ENCODE peak calls at places on chromosomes 12 and 14, in four cellular contexts. R is uterus, D is tibial artery, U is right atrium auricular region. Z is an unnamed sample.

GRCh38 chr14:77043984-77044485 is 15.5 kb upstream of the IRF2BPL start:
- DNase-seq in R (peak; percentile 47), U (no peak), D (no peak), Z (no peak)

GRCh38 chr12:40215977-40216376 is 8.8 kb upstream of the LRRK2 start:
- DNase-seq in D (no peak), U (no peak), R (no peak), Z (peak; percentile 52)

GRCh38 chr12:67517181-67517887 is 131.2 kb upstream of the DYRK2 start:
- DNase-seq in R (peak; percentile 31), D (no peak), U (no peak), Z (no peak)

GRCh38 chr12:31991146-31991545 is 31.9 kb downstream of the RESF1 start:
- DNase-seq in U (no peak), D (no peak), R (no peak), Z (no peak)

GRCh38 chr14:105891631-105892452 is 365.5 kb downstream of the TMEM121 start:
- DNase-seq in R (peak; percentile 2), U (no peak), D (peak; percentile 15), Z (no peak)

GRCh38 chr12:82793882-82794281 is 107.2 kb downstream of the TMTC2 start:
- DNase-seq in U (no peak), D (no peak), R (no peak), Z (no peak)

GRCh38 chr12:126384029-126384564 is 1318.9 kb downstream of the AACS start:
- DNase-seq in R (no peak), D (no peak), U (no peak), Z (peak; percentile 3)

GRCh38 chr12:71958993-71959588 is 20.4 kb downstream of the TPH2 start:
- DNase-seq in D (no peak), U (no peak), R (no peak), Z (peak; percentile 5)

GRCh38 chr14:22493143-22493542 is 95.9 kb downstream of the DAD1 start:
- DNase-seq in D (no peak), U (no peak), R (no peak), Z (no peak)

GRCh38 chr14:85471744-85472143 is 58.2 kb upstream of the FLRT2 start:
- DNase-seq in R (no peak), U (no peak), D (no peak), Z (peak; percentile 91)

GRCh38 chr12:1580036-1580435 is 14.3 kb downstream of the FBXL14 start:
- DNase-seq in R (no peak), D (no peak), U (no peak), Z (no peak)

GRCh38 chr12:107399061-107399460 is 286.5 kb upstream of the PWP1 start:
- DNase-seq in U (no peak), R (no peak), D (no peak), Z (no peak)

GRCh38 chr12:107405436-107405835 is 280.2 kb upstream of the PWP1 start:
- DNase-seq in U (no peak), D (no peak), R (no peak), Z (no peak)

GRCh38 chr12:107400686-107401447 is 284.7 kb upstream of the PWP1 start:
- DNase-seq in R (no peak), U (peak; percentile 72), D (peak; percentile 64), Z (peak; percentile 12)

GRCh38 chr12:107404981-107405380 is 280.6 kb upstream of the PWP1 start:
- DNase-seq in U (no peak), D (no peak), R (no peak), Z (peak; percentile 18)

DNA sequence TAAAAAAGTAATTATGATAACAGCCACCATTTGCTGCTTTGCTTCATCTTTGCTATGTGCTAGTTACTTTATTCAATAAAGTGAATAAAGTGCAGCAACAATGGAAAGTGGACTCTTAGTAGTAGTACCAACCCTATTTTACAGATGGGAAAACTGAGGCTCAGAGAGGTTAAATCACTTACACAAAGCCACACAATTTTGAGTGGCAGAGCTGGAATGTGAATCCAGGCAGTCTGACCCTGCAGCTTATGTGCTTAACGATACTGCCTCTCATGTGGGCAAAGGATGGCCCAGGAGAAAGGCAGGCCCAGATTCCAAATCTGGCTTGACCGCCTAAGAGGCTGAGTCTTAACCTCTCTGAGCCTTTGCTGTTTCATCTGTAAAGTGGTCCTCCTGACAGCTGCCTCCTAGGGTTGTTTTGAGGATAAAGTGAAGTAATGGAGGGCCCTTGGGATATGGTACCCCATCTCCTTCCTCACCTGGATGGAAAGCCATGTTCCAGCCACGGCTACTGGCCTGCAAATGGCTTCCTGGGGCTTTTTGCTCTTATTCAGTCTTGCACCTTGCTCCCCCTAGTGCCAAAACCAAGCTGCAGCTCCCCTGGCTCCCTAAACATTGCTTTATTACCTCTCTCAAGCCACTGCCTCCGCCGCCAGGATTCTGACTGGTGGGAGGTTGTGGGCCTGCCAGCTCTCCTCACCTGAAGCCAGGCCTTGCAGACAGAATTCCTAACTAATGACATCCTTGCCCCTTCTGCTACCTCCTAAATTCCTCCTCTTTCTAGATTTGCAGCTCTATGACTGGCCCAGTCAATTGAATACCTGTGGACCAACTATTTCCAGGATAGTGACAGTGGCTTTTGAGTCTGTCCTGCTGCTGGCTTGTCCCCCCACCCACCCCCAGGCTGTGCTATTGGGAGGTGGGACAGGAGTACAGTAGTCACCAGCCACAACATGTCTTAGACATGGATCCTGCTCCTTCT is 283.3 kb upstream of the PWP1 start:
- DNase-seq in R (no peak), U (no peak), D (no peak), Z (peak; percentile 68)
- TF ChIP-seq CTCF in R (no peak), U (no peak), D (no peak), Z (peak; percentile 78)

DNA sequence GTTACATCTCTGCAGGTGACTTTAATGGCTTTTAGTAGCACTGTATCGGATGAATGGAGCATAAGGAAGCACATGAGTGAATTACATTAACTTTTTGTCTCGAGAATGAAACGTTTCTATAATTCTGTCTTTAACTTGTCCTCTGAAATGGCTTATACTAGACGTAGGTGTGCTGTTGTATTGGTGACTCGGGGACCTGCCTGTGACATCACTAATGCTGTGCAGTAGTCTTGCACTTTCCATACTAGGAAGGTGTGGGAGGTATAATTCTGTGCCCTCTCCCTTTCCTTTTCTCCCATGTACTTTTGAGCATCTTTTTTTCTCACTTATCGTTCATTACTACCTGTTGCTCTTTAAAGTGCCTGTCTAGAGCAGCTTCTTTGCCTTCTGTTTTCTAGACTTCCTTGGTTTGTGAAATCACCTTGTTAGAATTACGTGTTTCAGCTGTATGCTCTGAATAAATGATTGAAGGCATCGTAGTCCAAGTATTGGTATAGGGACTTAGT is 1.2 kb downstream of the NEDD1 start:
- DNase-seq in D (no peak), R (no peak), U (no peak), Z (no peak)
- H3K4me3 ChIP-seq in D (peak overlapping the region; percentile 91), R (peak overlapping the region; percentile 95), U (peak overlapping the region; percentile 84), Z (peak overlapping the region; percentile 77)

GRCh38 chr12:113049976-113050742 is 6.4 kb upstream of the DTX1 start:
- DNase-seq in D (no peak), U (no peak), R (no peak), Z (no peak)
- TF ChIP-seq CTCF in D (no peak), U (no peak), R (no peak), Z (peak; percentile 16)

DNA sequence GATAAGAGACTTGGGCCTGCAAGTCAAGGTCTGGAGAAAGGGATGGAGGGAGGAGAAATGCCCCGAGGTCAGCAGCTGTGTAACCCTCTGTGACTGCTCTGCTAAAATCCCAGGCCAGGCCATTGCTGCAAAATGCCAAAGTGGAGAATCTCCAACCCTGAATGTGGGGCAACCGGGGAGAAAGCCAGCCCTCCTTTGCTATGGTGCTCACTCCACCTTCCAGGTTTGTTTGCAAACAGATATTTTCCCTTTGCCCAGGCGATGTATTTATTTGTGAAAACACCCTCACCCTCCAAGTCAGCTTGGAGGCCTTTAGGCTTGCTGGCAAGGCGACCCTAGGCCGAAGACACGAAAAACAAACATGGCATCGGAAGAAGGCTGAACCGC is 1.1 kb upstream of the TBX5 start:
- DNase-seq in D (no peak), U (no peak), R (no peak), Z (peak; percentile 46)
- H3K4me3 ChIP-seq in D (no peak overlapping the region), U (peak overlapping the region; percentile 51), R (no peak overlapping the region), Z (peak overlapping the region; percentile 70)

GRCh38 chr14:102966256-102966655 is 43.8 kb downstream of the AMN start:
- DNase-seq in R (no peak), D (no peak), U (no peak), Z (no peak)
- TF ChIP-seq CTCF in R (no peak), D (no peak), U (no peak), Z (no peak)

GRCh38 chr14:92735344-92735743 is 13.1 kb downstream of the LGMN start:
- DNase-seq in R (no peak), U (no peak), D (no peak), Z (no peak)

GRCh38 chr14:92731622-92732021 is 16.8 kb downstream of the LGMN start:
- DNase-seq in D (no peak), U (no peak), R (no peak), Z (no peak)

GRCh38 chr14:92734618-92735017 is 13.8 kb downstream of the LGMN start:
- DNase-seq in D (no peak), U (no peak), R (no peak), Z (no peak)

GRCh38 chr14:92729632-92730358 is 18.6 kb downstream of the LGMN start:
- DNase-seq in R (no peak), D (no peak), U (no peak), Z (peak; percentile 97)

GRCh38 chr14:92733007-92733406 is 15.4 kb downstream of the LGMN start:
- DNase-seq in D (no peak), R (no peak), U (no peak), Z (peak; percentile 40)
- H3K4me3 ChIP-seq in D (no peak overlapping the region), R (no peak overlapping the region), U (no peak overlapping the region), Z (no peak overlapping the region)

DNA sequence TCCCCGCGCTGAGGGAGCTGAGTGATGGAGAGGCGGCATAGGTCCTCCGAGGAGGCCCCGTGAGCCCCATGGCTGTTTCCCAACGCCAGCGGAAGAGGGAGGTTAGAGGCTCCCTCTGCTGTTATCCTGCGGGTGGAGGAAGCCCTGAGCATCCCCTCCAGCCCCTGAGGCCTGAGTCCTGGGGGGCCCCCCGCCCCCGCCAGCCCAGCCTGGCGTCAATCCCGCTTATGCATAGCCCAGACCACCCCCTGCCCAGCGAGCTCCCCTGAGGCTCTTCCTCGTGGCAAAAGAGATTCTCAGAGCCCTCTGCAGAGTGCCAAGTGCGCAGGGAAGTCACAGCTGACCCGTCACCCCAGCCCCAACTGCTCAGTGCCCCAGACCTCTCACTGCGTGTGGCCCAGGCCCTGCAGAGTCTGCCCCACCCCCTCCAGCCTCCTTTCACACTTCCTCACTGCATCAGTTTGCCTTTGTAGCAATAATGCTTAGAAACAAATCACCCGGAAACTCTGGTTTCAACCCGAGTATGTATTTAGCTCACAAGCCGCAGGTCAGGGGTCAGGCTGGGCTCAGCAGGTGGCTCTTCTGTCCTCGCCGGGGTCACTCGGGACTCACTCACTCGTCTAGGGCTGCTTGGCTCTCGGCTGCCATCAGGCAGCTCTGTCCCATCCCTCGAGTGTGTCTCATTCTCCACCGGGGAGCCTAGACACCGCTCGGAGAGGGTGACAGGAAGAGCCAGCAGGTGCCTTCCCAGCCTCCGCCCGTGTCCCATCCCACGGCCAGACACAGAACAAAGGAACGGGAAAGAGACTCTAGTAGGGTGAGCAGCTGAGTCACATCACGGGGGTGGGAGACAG is 44.8 kb upstream of the GALNT9 start:
- DNase-seq in D (no peak), R (no peak), U (no peak), Z (peak; percentile 10)
- TF ChIP-seq CTCF in D (no peak), R (peak; percentile 19), U (no peak), Z (peak; percentile 16)

GRCh38 chr12:118337194-118337838 is 35.4 kb downstream of the TAOK3 start:
- DNase-seq in D (no peak), U (no peak), R (no peak), Z (peak; percentile 85)
- H3K4me3 ChIP-seq in D (no peak overlapping the region), U (no peak overlapping the region), R (no peak overlapping the region), Z (no peak overlapping the region)

Z was measured in fibroblast of villous mesenchyme.